ENCODE peak calls at places on chromosomes 4 and X, in nine cellular contexts. A, B, M, L, E, D, R, W and U are unnamed samples.

GRCh38 chr4:89836031-89836777 is 757 bp downstream of the SNCA start:
- DNase-seq in L (no peak), M (no peak), E (no peak), R (peak), B (no peak), A (no peak), D (no peak), W (no peak), U (peak)

GRCh38 chr4:146520894-146521542 is 722 bp downstream of the SLC10A7 start:
- DNase-seq in E (peak), B (peak), M (peak), A (peak), W (no peak), D (peak), L (peak), R (no peak), U (peak)

GRCh38 chr4:147779449-147779848 is 47.6 kb downstream of the ARHGAP10 start:
- DNase-seq in W (no peak), L (no peak), D (no peak), E (no peak), M (no peak), B (no peak), R (no peak), A (no peak), U (no peak)

GRCh38 chrX:151984328-151984727 is 9.9 kb upstream of the GABRE start:
- DNase-seq in D (peak), E (no peak), M (peak), B (no peak), A (peak), R (no peak), W (no peak), L (peak), U (no peak)

GRCh38 chr4:118776166-118776954 is 59.6 kb downstream of the SEC24D start:
- DNase-seq in A (no peak), R (no peak), L (no peak), W (no peak), B (no peak), M (peak), D (peak), E (no peak), U (no peak)

GRCh38 chr4:176238157-176238608 is 30.8 kb downstream of the ASB5 start:
- DNase-seq in A (no peak), E (no peak), B (no peak), D (peak), M (peak), W (no peak), R (no peak), L (no peak), U (peak)

GRCh38 chrX:139932077-139932900 is 564 bp downstream of the ATP11C start:
- DNase-seq in D (no peak), L (peak), R (no peak), A (no peak), E (peak), W (peak), M (no peak), B (peak), U (peak)

GRCh38 chr4:38509551-38509950 is 154.4 kb upstream of the KLF3 start:
- DNase-seq in M (no peak), A (no peak), R (no peak), E (peak), D (no peak), W (no peak), L (no peak), B (peak), U (no peak)

GRCh38 chrX:53263597-53264094 is 17.7 kb downstream of the IQSEC2 start:
- DNase-seq in B (peak), L (peak), A (peak), D (peak), R (peak), W (no peak), M (peak), E (peak), U (no peak)

GRCh38 chr4:100420571-100420970 is 97.3 kb downstream of the EMCN start:
- DNase-seq in L (no peak), M (peak), R (no peak), A (no peak), B (no peak), D (no peak), E (no peak), W (no peak), U (no peak)

GRCh38 chrX:49951524-49952193 is 29.3 kb downstream of the CLCN5 start:
- DNase-seq in R (no peak), M (peak), W (no peak), D (peak), A (no peak), B (no peak), L (no peak), E (no peak), U (peak)

GRCh38 chr4:1686440-1687036 is 2.4 kb upstream of the FAM53A start:
- DNase-seq in E (no peak), L (no peak), W (no peak), R (no peak), D (no peak), A (no peak), B (no peak), M (no peak), U (no peak)

GRCh38 chr4:77123403-77123802 is 33.6 kb upstream of the CCNG2 start:
- DNase-seq in E (no peak), R (no peak), M (no peak), W (no peak), A (no peak), L (no peak), B (no peak), D (no peak), U (no peak)

GRCh38 chr4:40325406-40326019 is 9.6 kb upstream of the CHRNA9 start:
- DNase-seq in E (peak), A (peak), M (peak), W (peak), R (peak), L (peak), B (peak), D (peak), U (peak)

GRCh38 chr4:109649872-109650271 is 53.4 kb downstream of the CASP6 start:
- DNase-seq in A (no peak), W (no peak), D (no peak), M (no peak), L (no peak), R (no peak), B (peak), E (peak), U (no peak)

GRCh38 chrX:117713411-117713810 is 403.2 kb downstream of the KLHL13 start:
- DNase-seq in B (no peak), R (no peak), M (no peak), E (no peak), L (peak), A (no peak), D (no peak), W (no peak), U (peak)

GRCh38 chr4:68002906-68003305 is 39.6 kb upstream of the TMPRSS11A start:
- DNase-seq in W (no peak), A (no peak), M (no peak), B (no peak), R (no peak), L (no peak), D (no peak), E (no peak), U (no peak)

GRCh38 chrX:33324099-33324498 is 112.8 kb upstream of the DMD start:
- DNase-seq in E (no peak), L (no peak), B (no peak), M (no peak), D (no peak), W (no peak), R (peak), A (no peak), U (no peak)

GRCh38 chr4:3136454-3136853 is 62.0 kb downstream of the HTT start:
- DNase-seq in E (no peak), L (no peak), R (no peak), A (no peak), D (peak), M (peak), B (no peak), W (no peak), U (no peak)

GRCh38 chrX:17635231-17635630 is 102.1 kb upstream of the SCML1 start:
- DNase-seq in L (no peak), B (no peak), R (peak), A (no peak), W (no peak), D (peak), M (no peak), E (no peak), U (peak)

GRCh38 chr4:149347139-149347538 is 468.5 kb downstream of the IQCM start:
- DNase-seq in R (no peak), W (no peak), A (no peak), E (no peak), M (peak), L (no peak), D (no peak), B (no peak), U (no peak)

GRCh38 chrX:54358424-54359211 is 772 bp upstream of the WNK3 start:
- DNase-seq in L (peak), E (peak), M (peak), D (peak), A (no peak), B (peak), W (peak), R (peak), U (peak)

GRCh38 chrX:38313190-38313589 is 14.1 kb downstream of the RPGR start:
- DNase-seq in B (no peak), D (peak), R (no peak), L (no peak), E (no peak), W (no peak), A (no peak), M (no peak), U (no peak)

GRCh38 chr4:69753666-69754065 is 6.8 kb downstream of the SULT1B1 start:
- DNase-seq in B (no peak), M (peak), L (no peak), D (no peak), W (no peak), R (no peak), E (no peak), A (no peak), U (peak)

GRCh38 chr4:71520850-71521249 is 182.0 kb downstream of the SLC4A4 start:
- DNase-seq in W (no peak), E (no peak), M (no peak), D (no peak), A (no peak), L (no peak), R (no peak), B (no peak), U (no peak)

GRCh38 chrX:119186194-119186593 is 49.9 kb upstream of the PGRMC1 start:
- DNase-seq in B (no peak), R (no peak), A (no peak), E (no peak), L (no peak), W (no peak), D (no peak), M (no peak), U (no peak)

GRCh38 chr4:174255790-174256189 is 27.7 kb downstream of the FBXO8 start:
- DNase-seq in M (peak), R (no peak), A (no peak), L (no peak), B (no peak), E (no peak), W (no peak), D (peak), U (no peak)

GRCh38 chr4:183348706-183349659 is 26.8 kb upstream of the CLDN24 start:
- DNase-seq in M (peak), L (peak), R (peak), D (peak), E (peak), B (peak), A (no peak), W (no peak), U (no peak)

GRCh38 chr4:39083164-39083563 is 21.1 kb downstream of the KLHL5 start:
- DNase-seq in M (peak), D (peak), B (no peak), L (peak), A (no peak), W (no peak), R (no peak), E (no peak), U (no peak)

GRCh38 chr4:175238827-175239517 is 320.8 kb downstream of the ADAM29 start:
- DNase-seq in W (no peak), B (no peak), L (no peak), M (no peak), R (no peak), E (no peak), D (no peak), A (no peak), U (no peak)

GRCh38 chrX:9948406-9948805 is 18.8 kb upstream of the CLDN34 start:
- DNase-seq in B (no peak), R (no peak), E (no peak), L (no peak), W (no peak), D (peak), A (no peak), M (no peak), U (no peak)

GRCh38 chr4:41256740-41257256 is at the start of gene UCHL1:
- DNase-seq in L (peak), E (no peak), D (peak), A (peak), R (peak), M (peak), B (no peak), W (peak), U (peak)

GRCh38 chr4:108008721-108009120 is 19.0 kb downstream of the HADH start:
- DNase-seq in W (no peak), D (no peak), E (no peak), R (peak), B (no peak), M (no peak), A (peak), L (no peak), U (no peak)

GRCh38 chr4:166091914-166092510 is 219.0 kb downstream of the TLL1 start:
- DNase-seq in L (peak), R (peak), W (no peak), B (no peak), E (no peak), M (peak), D (peak), A (no peak), U (peak)

GRCh38 chr4:2497931-2498330 is 29.0 kb downstream of the RNF4 start:
- DNase-seq in R (no peak), L (no peak), E (no peak), D (no peak), B (no peak), A (no peak), M (no peak), W (no peak), U (no peak)

GRCh38 chr4:119103263-119103662 is 32.4 kb upstream of the MYOZ2 start:
- DNase-seq in W (no peak), R (peak), L (peak), M (peak), B (no peak), D (peak), E (no peak), A (peak), U (no peak)

GRCh38 chrX:19695884-19696283 is 180.6 kb upstream of the MAP3K15 start:
- DNase-seq in M (no peak), A (no peak), R (no peak), B (no peak), D (no peak), E (no peak), L (no peak), W (no peak), U (no peak)

GRCh38 chr4:67604029-67604381 is 45.5 kb downstream of the STAP1 start:
- DNase-seq in E (no peak), W (no peak), A (no peak), B (no peak), D (no peak), L (no peak), M (no peak), R (no peak), U (no peak)

GRCh38 chr4:103303011-103303410 is 104.9 kb upstream of the CENPE start:
- DNase-seq in D (no peak), B (no peak), L (no peak), W (no peak), E (no peak), R (peak), A (peak), M (no peak), U (no peak)